ENCODE peak calls at places on chromosomes 13 and 19, in four cellular contexts. A is mucosa of descending colon; H is NCI-H510A treated with DMSO at 0.1 percent for 48 hours; W is activated CD4-positive, alpha-beta T cell treated with anti-CD3 and anti-CD28 coated beads, Interleukin-2, amount 50 U/mL, for 1 hour. T is an unnamed sample.

GRCh38 chr13:67147257-67148218 is 82.6 kb downstream of the PCDH9 start:
- DNase-seq in A (no peak), H (no peak), W (no peak), T (peak; percentile 48)

GRCh38 chr19:29467824-29468401 is 57.9 kb upstream of the VSTM2B start:
- DNase-seq in A (no peak), H (no peak), W (peak; percentile 4), T (no peak)

GRCh38 chr13:99971576-99972189 is at the start of gene ZIC5:
- DNase-seq in A (no peak), H (peak; percentile 60), W (no peak), T (no peak)

GRCh38 chr13:21999666-22000065 is 328.8 kb downstream of the FGF9 start:
- DNase-seq in A (no peak), H (no peak), W (no peak), T (no peak)

GRCh38 chr13:79307866-79308298 is 98.2 kb downstream of the RBM26 start:
- DNase-seq in A (no peak), H (no peak), W (no peak), T (no peak)

GRCh38 chr19:28103916-28104315 is 1109.0 kb downstream of the UQCRFS1 start:
- DNase-seq in A (no peak), H (no peak), W (no peak), T (no peak)

GRCh38 chr13:87129602-87130300 is 541.4 kb upstream of the SLITRK5 start:
- DNase-seq in A (no peak), H (no peak), W (no peak), T (no peak)

GRCh38 chr13:98216135-98216565 is 39.1 kb upstream of the RNF113B start:
- DNase-seq in A (peak; percentile 31), H (no peak), W (no peak), T (no peak)

GRCh38 chr13:29515372-29515771 is 80.1 kb downstream of the SLC7A1 start:
- DNase-seq in A (no peak), H (no peak), W (no peak), T (no peak)

GRCh38 chr19:12090807-12091206 is 26.3 kb downstream of the ZNF844 start:
- DNase-seq in A (peak; percentile 76), H (no peak), W (peak; percentile 56), T (no peak)

GRCh38 chr19:32864318-32865007 is 5.1 kb downstream of the SLC7A9 start:
- DNase-seq in A (no peak), H (no peak), W (no peak), T (no peak)

GRCh38 chr19:27794444-27795042 is 1418.4 kb downstream of the UQCRFS1 start:
- DNase-seq in A (no peak), H (no peak), W (no peak), T (no peak)

GRCh38 chr13:109479991-109480696 is 306.2 kb downstream of the IRS2 start:
- DNase-seq in A (no peak), H (no peak), W (no peak), T (no peak)

GRCh38 chr13:36986462-36987240 is 12.5 kb downstream of the ALG5 start:
- DNase-seq in A (no peak), H (no peak), W (no peak), T (no peak)

GRCh38 chr13:48731957-48732569 is 78.3 kb downstream of the CYSLTR2 start:
- DNase-seq in A (peak; percentile 70), H (no peak), W (peak; percentile 67), T (no peak)

GRCh38 chr13:113072370-113072769 is 33.2 kb upstream of the F7 start:
- DNase-seq in A (no peak), H (no peak), W (no peak), T (no peak)

GRCh38 chr19:33639034-33639681 is 17.4 kb downstream of the CHST8 start:
- DNase-seq in A (no peak), H (no peak), W (no peak), T (peak; percentile 26)

GRCh38 chr19:47644743-47645499 is 36.0 kb downstream of the BICRA start:
- DNase-seq in A (no peak), H (peak; percentile 51), W (no peak), T (peak; percentile 60)

GRCh38 chr19:49340069-49340864 is 5.1 kb downstream of the CD37 start:
- DNase-seq in A (peak; percentile 76), H (no peak), W (no peak), T (peak; percentile 87)

GRCh38 chr13:109100705-109101104 is 471.3 kb downstream of the MYO16 start:
- DNase-seq in A (no peak), H (no peak), W (no peak), T (no peak)

GRCh38 chr13:90055121-90055520 is 1292.4 kb upstream of the MIR17HG start:
- DNase-seq in A (no peak), H (peak; percentile 67), W (no peak), T (peak; percentile 15)

GRCh38 chr13:42354246-42355117 is 82.5 kb downstream of the AKAP11 start:
- DNase-seq in A (no peak), H (no peak), W (peak; percentile 27), T (no peak)

GRCh38 chr19:4647676-4648644 is 8.6 kb downstream of the TNFAIP8L1 start:
- DNase-seq in A (no peak), H (no peak), W (no peak), T (peak; percentile 15)

GRCh38 chr13:85655040-85655439 is 144.2 kb downstream of the SLITRK6 start:
- DNase-seq in A (no peak), H (no peak), W (no peak), T (no peak)

GRCh38 chr19:932647-933552 is 7.1 kb downstream of the ARID3A start:
- DNase-seq in A (peak; percentile 59), H (no peak), W (peak; percentile 33), T (no peak)

GRCh38 chr19:6752257-6753177 is 13.0 kb downstream of the TRIP10 start:
- DNase-seq in A (peak; percentile 85), H (no peak), W (no peak), T (no peak)

GRCh38 chr19:10858204-10858828 is 10.1 kb downstream of the C19orf38 start:
- DNase-seq in A (no peak), H (no peak), W (no peak), T (no peak)

GRCh38 chr13:60351326-60351725 is 45.7 kb upstream of the TDRD3 start:
- DNase-seq in A (no peak), H (no peak), W (no peak), T (no peak)

GRCh38 chr19:12580180-12580694 is 29.0 kb upstream of the ZNF564 start:
- DNase-seq in A (no peak), H (no peak), W (no peak), T (no peak)

GRCh38 chr13:23828086-23828485 is 61.1 kb downstream of the MIPEP start:
- DNase-seq in A (no peak), H (no peak), W (no peak), T (no peak)

T was measured in DMS153.